ENCODE peak calls at places on chromosomes 1 and 21, in ten cellular contexts. Q, J, W, L, P, A, X, M, H and K are unnamed samples.

GRCh38 chr1:150931773-150932172 is 5.6 kb downstream of the SETDB1 start:
- DNase-seq in Q (no peak), J (peak), W (no peak), L (no peak), P (no peak), A (no peak), X (no peak), M (no peak), H (no peak), K (no peak)

GRCh38 chr1:25020851-25021585 is 90.9 kb upstream of the RUNX3 start:
- DNase-seq in Q (no peak), J (no peak), W (no peak), L (no peak), P (no peak), A (no peak), X (no peak), M (no peak), H (no peak), K (no peak)

GRCh38 chr1:200877839-200878551 is 5.2 kb downstream of the GPR25 start:
- DNase-seq in Q (no peak), J (no peak), W (no peak), L (no peak), P (no peak), A (no peak), X (no peak), M (no peak), H (no peak), K (peak)

GRCh38 chr1:22616571-22616970 is 19.9 kb upstream of the C1QA start:
- DNase-seq in Q (no peak), J (no peak), W (no peak), L (no peak), P (no peak), A (no peak), X (no peak), M (no peak), H (no peak), K (no peak)

GRCh38 chr1:206955476-206956312 is 9.4 kb upstream of the PIGR start:
- DNase-seq in Q (no peak), J (peak), W (no peak), L (peak), P (no peak), A (no peak), X (no peak), M (no peak), H (no peak), K (no peak)

GRCh38 chr1:247746391-247746935 is 1.5 kb downstream of the OR14A2 start:
- DNase-seq in Q (peak), J (peak), W (no peak), L (no peak), P (no peak), A (peak), X (no peak), M (no peak), H (no peak), K (no peak)

GRCh38 chr1:217402301-217402700 is 228.6 kb downstream of the GPATCH2 start:
- DNase-seq in Q (no peak), J (no peak), W (no peak), L (no peak), P (no peak), A (no peak), X (no peak), M (no peak), H (no peak), K (no peak)

GRCh38 chr21:34877485-34878128 is 171.5 kb downstream of the RUNX1 start:
- DNase-seq in Q (no peak), J (no peak), W (no peak), L (no peak), P (no peak), A (no peak), X (no peak), M (no peak), H (no peak), K (no peak)

GRCh38 chr1:36667836-36668235 is 185.1 kb upstream of the CSF3R start:
- DNase-seq in Q (no peak), J (no peak), W (no peak), L (no peak), P (no peak), A (no peak), X (no peak), M (no peak), H (no peak), K (no peak)

GRCh38 chr1:164914208-164914607 is 355.2 kb downstream of the PBX1 start:
- DNase-seq in Q (no peak), J (peak), W (no peak), L (peak), P (no peak), A (peak), X (no peak), M (no peak), H (no peak), K (no peak)

GRCh38 chr21:45329261-45330074 is 41.8 kb upstream of the POFUT2 start:
- DNase-seq in Q (no peak), J (no peak), W (no peak), L (peak), P (peak), A (no peak), X (no peak), M (peak), H (no peak), K (no peak)

GRCh38 chr1:61149010-61149860 is 66.9 kb downstream of the NFIA start:
- DNase-seq in Q (no peak), J (no peak), W (no peak), L (no peak), P (no peak), A (no peak), X (no peak), M (no peak), H (no peak), K (no peak)

GRCh38 chr1:212691561-212692071 is 8.0 kb downstream of the BATF3 start:
- DNase-seq in Q (no peak), J (no peak), W (no peak), L (no peak), P (no peak), A (no peak), X (peak), M (no peak), H (no peak), K (no peak)

GRCh38 chr1:33327587-33328325 is 6.9 kb upstream of the A3GALT2 start:
- DNase-seq in Q (no peak), J (peak), W (no peak), L (no peak), P (peak), A (peak), X (no peak), M (peak), H (no peak), K (no peak)

GRCh38 chr1:68168545-68169065 is 63.7 kb downstream of the WLS start:
- DNase-seq in Q (no peak), J (peak), W (no peak), L (no peak), P (peak), A (no peak), X (no peak), M (no peak), H (no peak), K (no peak)

GRCh38 chr1:25729774-25730173 is 70.2 kb upstream of the SELENON start:
- DNase-seq in Q (no peak), J (no peak), W (no peak), L (no peak), P (no peak), A (no peak), X (no peak), M (no peak), H (no peak), K (no peak)

GRCh38 chr1:248686815-248687214 is 15.8 kb downstream of the OR14I1 start:
- DNase-seq in Q (peak), J (no peak), W (no peak), L (no peak), P (no peak), A (peak), X (no peak), M (no peak), H (no peak), K (no peak)

GRCh38 chr1:27402349-27402754 is 9.9 kb downstream of the GPR3 start:
- DNase-seq in Q (peak), J (peak), W (peak), L (peak), P (peak), A (no peak), X (peak), M (peak), H (no peak), K (no peak)

GRCh38 chr1:53346007-53346813 is 18.3 kb upstream of the LRP8 start:
- DNase-seq in Q (no peak), J (no peak), W (no peak), L (no peak), P (peak), A (no peak), X (peak), M (no peak), H (no peak), K (no peak)